ENCODE peak calls at places on chromosomes 5 and 9, in eight cellular contexts. L is gastrocnemius medialis; R is WERI-Rb-1; O is CD8-positive, alpha-beta T cell; P is foreskin fibroblast; Z is AG04449; S is astrocyte; N is BJ. X is an unnamed sample.

GRCh38 chr5:151125421-151125820 is 32.2 kb downstream of the ANXA6 start:
- DNase-seq in R (no peak), Z (no peak), L (no peak), P (no peak), O (peak), N (no peak), S (no peak), X (no peak)

GRCh38 chr5:124059200-124059599 is 547.2 kb downstream of the CSNK1G3 start:
- DNase-seq in S (no peak), Z (no peak), R (no peak), O (no peak), L (no peak), P (peak), N (no peak), X (no peak)

GRCh38 chr5:133291524-133291923 is 239.7 kb downstream of the HSPA4 start:
- DNase-seq in S (no peak), Z (no peak), P (no peak), N (no peak), O (no peak), L (no peak), R (no peak), X (no peak)

GRCh38 chr5:31106742-31107546 is 86.5 kb upstream of the CDH6 start:
- DNase-seq in Z (no peak), O (no peak), R (no peak), N (no peak), P (peak), L (no peak), S (peak), X (no peak)

GRCh38 chr9:131635285-131635684 is 90.0 kb downstream of the PRRT1B start:
- DNase-seq in O (peak), N (peak), P (peak), R (no peak), Z (peak), S (peak), L (peak), X (peak)

GRCh38 chr5:67301285-67301904 is 104.8 kb upstream of the CD180 start:
- DNase-seq in Z (peak), P (peak), R (no peak), N (peak), S (peak), O (no peak), L (peak), X (peak)

GRCh38 chr5:9343146-9343850 is 202.6 kb downstream of the SEMA5A start:
- DNase-seq in Z (no peak), R (no peak), S (peak), O (no peak), P (peak), N (no peak), L (no peak), X (no peak)

GRCh38 chr5:167763772-167764171 is 527.7 kb upstream of the WWC1 start:
- DNase-seq in R (no peak), N (no peak), L (no peak), P (peak), S (peak), O (no peak), Z (peak), X (peak)

GRCh38 chr5:65203746-65204145 is 278.0 kb downstream of the ADAMTS6 start:
- DNase-seq in O (no peak), N (peak), Z (peak), P (peak), S (peak), R (no peak), L (no peak), X (peak)

GRCh38 chr5:21711854-21712752 is 1141.0 kb downstream of the CDH12 start:
- DNase-seq in Z (no peak), R (no peak), P (no peak), O (no peak), N (no peak), S (peak), L (no peak), X (no peak)

GRCh38 chr9:133732351-133733073 is 5.6 kb downstream of the SARDH start:
- DNase-seq in L (no peak), R (no peak), Z (no peak), N (no peak), S (no peak), P (no peak), O (no peak), X (no peak)

GRCh38 chr5:115068239-115069086 is 101.2 kb downstream of the TRIM36 start:
- DNase-seq in L (no peak), O (no peak), P (peak), R (no peak), S (peak), Z (no peak), N (no peak), X (no peak)

GRCh38 chr5:35804201-35804653 is 52.5 kb upstream of the IL7R start:
- DNase-seq in R (no peak), L (no peak), N (no peak), O (no peak), P (no peak), S (no peak), Z (no peak), X (no peak)

GRCh38 chr9:121298689-121299112 is 30.7 kb downstream of the GSN start:
- DNase-seq in S (no peak), L (peak), Z (no peak), N (no peak), O (no peak), P (peak), R (no peak), X (no peak)

GRCh38 chr9:137095664-137096517 is 9.1 kb downstream of the MAN1B1 start:
- DNase-seq in N (no peak), Z (no peak), L (no peak), O (peak), S (no peak), P (no peak), R (peak), X (no peak)

GRCh38 chr5:157511656-157512644 is 51.9 kb downstream of the NIPAL4 start:
- DNase-seq in L (peak), R (no peak), N (peak), Z (peak), P (peak), S (peak), O (no peak), X (peak)

GRCh38 chr9:36748322-36748899 is 175.7 kb downstream of the MELK start:
- DNase-seq in Z (no peak), R (no peak), N (no peak), P (peak), S (peak), O (peak), L (no peak), X (no peak)

GRCh38 chr5:127486471-127486870 is 31.0 kb upstream of the PRRC1 start:
- DNase-seq in P (no peak), S (no peak), Z (no peak), L (no peak), N (no peak), R (no peak), O (no peak), X (no peak)

GRCh38 chr5:76401801-76402250 is 1.3 kb upstream of the IQGAP2 start:
- DNase-seq in R (no peak), S (no peak), L (no peak), Z (no peak), N (no peak), O (peak), P (no peak), X (no peak)

GRCh38 chr5:76403963-76404693 is 1.0 kb downstream of the IQGAP2 start:
- DNase-seq in Z (no peak), S (no peak), R (peak), P (peak), N (no peak), O (peak), L (no peak), X (no peak)

GRCh38 chr5:76403713-76403962 is 553 bp downstream of the IQGAP2 start:
- DNase-seq in O (no peak), R (no peak), Z (no peak), N (no peak), P (no peak), S (no peak), L (no peak), X (no peak)

GRCh38 chr5:76402251-76402879 is 720 bp upstream of the IQGAP2 start:
- DNase-seq in Z (no peak), N (no peak), S (no peak), L (peak), O (peak), P (peak), R (peak), X (no peak)

DNA sequence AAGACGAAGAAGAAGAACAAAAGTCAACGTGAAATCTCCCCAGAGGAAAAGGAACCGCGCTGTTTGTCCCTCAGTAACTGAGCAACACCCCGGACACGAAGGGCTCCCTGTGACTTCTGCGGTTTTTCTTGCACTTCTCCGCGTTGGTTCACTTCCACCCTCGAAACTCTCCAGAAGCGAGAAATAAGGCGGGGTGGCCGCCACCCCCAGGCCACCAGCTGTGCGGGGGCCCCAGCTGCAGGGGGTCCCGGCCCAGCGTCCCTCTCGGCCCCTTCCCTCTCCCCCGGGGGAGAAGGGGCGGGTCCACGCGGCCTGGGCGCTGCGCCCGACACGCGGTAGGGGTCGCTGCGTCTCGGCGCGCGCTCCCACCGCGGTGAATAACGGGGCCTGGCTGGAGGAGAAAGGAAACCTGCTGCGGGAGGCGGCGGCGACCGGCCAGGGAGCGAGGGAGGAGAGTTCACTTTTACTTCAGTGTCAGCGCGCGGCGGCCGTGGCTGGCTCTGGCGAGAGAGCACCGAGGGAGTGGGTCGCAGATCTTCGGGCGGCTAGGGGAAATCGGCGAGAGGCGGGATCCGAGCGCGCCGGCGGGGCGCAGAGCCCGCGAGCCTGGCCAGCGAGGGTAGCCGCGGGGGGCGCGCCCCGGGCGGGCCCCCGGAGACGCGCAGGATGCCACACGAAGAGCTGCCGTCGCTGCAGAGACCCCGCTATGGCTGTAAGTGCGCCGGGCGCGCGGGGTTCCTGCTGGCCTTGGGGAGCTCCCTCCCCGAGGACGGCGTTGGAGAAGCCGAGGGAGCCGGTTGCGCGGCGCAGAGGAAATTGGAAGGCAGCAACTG is at the start of gene IQGAP2:
- DNase-seq in S (peak), O (peak), R (peak), N (no peak), Z (no peak), L (peak), P (peak), X (no peak)
- TF ChIP-seq CTCF in S (peak), O (peak), R (peak), N (peak), Z (peak), L (peak), P (peak), X (peak)

GRCh38 chr5:39399135-39400036 is 25.4 kb downstream of the DAB2 start:
- DNase-seq in L (peak), S (peak), O (no peak), N (peak), P (peak), Z (peak), R (no peak), X (peak)

GRCh38 chr5:39405489-39405888 is 19.3 kb downstream of the DAB2 start:
- DNase-seq in L (no peak), N (no peak), R (no peak), P (no peak), Z (no peak), S (no peak), O (no peak), X (no peak)

GRCh38 chr5:39394946-39395345 is 29.8 kb downstream of the DAB2 start:
- DNase-seq in O (no peak), S (peak), N (peak), Z (no peak), L (no peak), R (no peak), P (peak), X (peak)

GRCh38 chr5:39395521-39395920 is 29.3 kb downstream of the DAB2 start:
- DNase-seq in N (no peak), R (no peak), L (no peak), O (no peak), S (peak), P (no peak), Z (no peak), X (no peak)

GRCh38 chr5:39400711-39401385 is 23.9 kb downstream of the DAB2 start:
- DNase-seq in L (no peak), S (no peak), P (peak), N (peak), R (no peak), Z (no peak), O (no peak), X (no peak)
- H3K4me3 ChIP-seq in L (no peak), S (no peak), P (no peak), N (no peak), R (no peak), Z (no peak), O (no peak), X (no peak)

GRCh38 chr9:3576358-3576757 is 50.6 kb upstream of the RFX3 start:
- DNase-seq in S (no peak), R (no peak), Z (no peak), P (no peak), L (peak), N (no peak), O (no peak), X (no peak)
- TF ChIP-seq CTCF in S (no peak), R (no peak), Z (no peak), P (no peak), L (no peak), N (no peak), O (no peak), X (no peak)

GRCh38 chr5:159010611-159011497 is 88.9 kb downstream of the EBF1 start:
- DNase-seq in Z (no peak), R (no peak), O (no peak), N (no peak), P (peak), S (no peak), L (no peak), X (no peak)
- H3K4me3 ChIP-seq in Z (peak), R (no peak), O (no peak), N (no peak), P (peak), S (no peak), L (peak), X (no peak)

DNA sequence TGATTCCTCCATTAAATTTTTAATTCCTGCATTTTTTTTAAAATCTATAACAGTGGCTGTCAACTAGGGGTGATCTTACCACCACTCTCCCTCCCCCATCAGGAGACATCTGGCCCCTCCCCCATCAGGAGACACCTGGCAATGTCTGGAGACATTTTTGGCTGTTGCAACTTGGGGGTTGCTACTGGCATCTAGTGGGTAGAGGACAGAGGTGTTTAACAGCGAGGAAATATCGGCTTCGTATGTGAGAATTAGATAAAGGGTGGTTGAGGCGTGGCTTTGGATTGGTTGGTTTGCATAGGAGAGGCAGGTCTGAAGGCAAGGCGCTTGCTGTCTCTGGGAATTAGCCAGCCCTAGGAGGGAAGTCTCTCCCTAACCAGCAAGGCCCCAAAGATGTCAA is 10.5 kb downstream of the CDHR2 start:
- DNase-seq in R (no peak), L (no peak), N (no peak), Z (no peak), O (no peak), S (no peak), P (peak), X (no peak)
- TF ChIP-seq CTCF in R (no peak), L (no peak), N (no peak), Z (no peak), O (no peak), S (no peak), P (no peak), X (no peak)

GRCh38 chr9:95105519-95106287 is 211.8 kb downstream of the FANCC start:
- DNase-seq in P (no peak), Z (no peak), L (no peak), O (no peak), R (no peak), S (no peak), N (no peak), X (no peak)
- H3K4me3 ChIP-seq in P (no peak), Z (no peak), L (no peak), O (no peak), R (no peak), S (no peak), N (no peak), X (no peak)

GRCh38 chr5:20245432-20245974 is 257.5 kb upstream of the CDH18 start:
- DNase-seq in O (no peak), N (no peak), S (no peak), Z (no peak), P (no peak), L (no peak), R (no peak), X (no peak)
- TF ChIP-seq CTCF in O (no peak), N (no peak), S (no peak), Z (no peak), P (no peak), L (no peak), R (no peak), X (no peak)

DNA sequence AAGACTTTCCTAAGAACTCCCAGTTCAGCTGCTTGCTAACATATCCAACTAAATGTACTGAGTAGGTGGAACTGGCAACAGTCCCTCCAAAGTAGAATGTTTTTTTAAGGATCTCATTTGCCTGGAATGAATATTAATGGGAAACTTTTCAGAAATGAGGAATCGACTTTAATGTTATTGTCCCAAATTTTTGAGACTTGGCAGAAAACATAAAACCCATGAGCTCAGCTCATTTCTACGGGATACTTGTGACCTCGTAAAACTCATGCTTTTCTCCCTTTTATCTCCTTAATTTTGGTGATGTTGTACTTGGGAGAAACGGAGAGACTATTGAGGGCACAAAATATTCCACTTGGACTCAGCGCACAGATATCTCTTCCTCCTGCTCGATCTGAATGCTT is 296.8 kb downstream of the EBF1 start:
- DNase-seq in Z (peak), N (peak), O (no peak), S (peak), L (no peak), R (no peak), P (peak), X (peak)
- H3K4me3 ChIP-seq in Z (no peak), N (no peak), O (no peak), S (no peak), L (no peak), R (no peak), P (peak), X (no peak)

X was measured in AG09309.